ENCODE peak calls at places on chromosomes 11 and 22, in seven cellular contexts. F is T-cell; C is fibroblast of pulmonary artery; V is activated CD4-positive, alpha-beta T cell treated with anti-CD3 and anti-CD28 coated beads for 4 hours; K is caudate nucleus; W is sciatic nerve; I is DMS79. P is an unnamed sample.

GRCh38 chr22:49449811-49450386 is 377.8 kb downstream of the BRD1 start:
- DNase-seq in F (no peak), C (no peak), V (no peak), K (no peak), W (no peak), I (no peak), P (no peak)

GRCh38 chr11:105070221-105070789 is 25.2 kb upstream of the CARD16 start:
- DNase-seq in F (no peak), C (no peak), V (peak), K (no peak), W (no peak), I (no peak), P (no peak)

GRCh38 chr22:41288245-41288946 is 2.4 kb upstream of the RANGAP1 start:
- DNase-seq in F (no peak), C (peak), V (no peak), K (no peak), W (no peak), I (no peak), P (peak)

GRCh38 chr11:32431657-32432056 is 3.7 kb downstream of the WT1 start:
- DNase-seq in F (no peak), C (no peak), V (no peak), K (no peak), W (no peak), I (no peak), P (no peak)

GRCh38 chr22:19291218-19291579 is 320 bp downstream of the CLTCL1 start:
- DNase-seq in F (peak), C (peak), V (peak), K (no peak), W (peak), I (no peak), P (peak)

GRCh38 chr11:76209956-76210885 is 3.9 kb upstream of the WNT11 start:
- DNase-seq in F (no peak), C (peak), V (peak), K (no peak), W (peak), I (peak), P (peak)

GRCh38 chr22:44225812-44226211 is 45.1 kb downstream of the PARVG start:
- DNase-seq in F (no peak), C (no peak), V (no peak), K (no peak), W (no peak), I (no peak), P (no peak)

GRCh38 chr11:1916986-1917522 is 2.4 kb upstream of the TNNT3 start:
- DNase-seq in F (no peak), C (no peak), V (no peak), K (no peak), W (no peak), I (no peak), P (no peak)

GRCh38 chr11:64594159-64594939 is 3.3 kb downstream of the SLC22A12 start:
- DNase-seq in F (no peak), C (no peak), V (no peak), K (no peak), W (no peak), I (no peak), P (no peak)

GRCh38 chr11:2860636-2861035 is 24.9 kb downstream of the CDKN1C start:
- DNase-seq in F (no peak), C (peak), V (no peak), K (no peak), W (no peak), I (no peak), P (peak)

GRCh38 chr22:37421468-37421877 is 5.8 kb downstream of the ELFN2 start:
- DNase-seq in F (no peak), C (no peak), V (no peak), K (no peak), W (no peak), I (no peak), P (no peak)

GRCh38 chr22:21000215-21000986 is 1.5 kb downstream of the THAP7 start:
- DNase-seq in F (no peak), C (no peak), V (no peak), K (no peak), W (no peak), I (no peak), P (no peak)

GRCh38 chr11:95363710-95364109 is 132.7 kb upstream of the SESN3 start:
- DNase-seq in F (no peak), C (no peak), V (no peak), K (no peak), W (no peak), I (no peak), P (no peak)

GRCh38 chr22:37551981-37552380 is 8.3 kb upstream of the CDC42EP1 start:
- DNase-seq in F (no peak), C (no peak), V (no peak), K (no peak), W (no peak), I (no peak), P (no peak)

GRCh38 chr11:105230586-105230985 is 91.0 kb upstream of the CARD18 start:
- DNase-seq in F (no peak), C (no peak), V (no peak), K (no peak), W (no peak), I (no peak), P (no peak)

GRCh38 chr11:134226806-134227325 is 2.4 kb downstream of the VPS26B start:
- DNase-seq in F (no peak), C (no peak), V (no peak), K (no peak), W (no peak), I (no peak), P (peak)

GRCh38 chr11:84993386-84993785 is 633.8 kb downstream of the DLG2 start:
- DNase-seq in F (no peak), C (peak), V (no peak), K (no peak), W (no peak), I (no peak), P (peak)

GRCh38 chr11:88103337-88104206 is 71.7 kb downstream of the RAB38 start:
- DNase-seq in F (peak), C (peak), V (peak), K (no peak), W (no peak), I (no peak), P (peak)

GRCh38 chr11:35102267-35102666 is 36.7 kb upstream of the CD44 start:
- DNase-seq in F (no peak), C (no peak), V (no peak), K (no peak), W (no peak), I (no peak), P (no peak)

GRCh38 chr11:131734871-131735270 is 364.5 kb downstream of the NTM start:
- DNase-seq in F (no peak), C (peak), V (no peak), K (no peak), W (no peak), I (no peak), P (no peak)

GRCh38 chr11:94762995-94763394 is 5.2 kb upstream of the AMOTL1 start:
- DNase-seq in F (no peak), C (no peak), V (no peak), K (no peak), W (no peak), I (no peak), P (no peak)

GRCh38 chr11:42709216-42709615 is 602.6 kb upstream of the API5 start:
- DNase-seq in F (no peak), C (no peak), V (no peak), K (no peak), W (no peak), I (no peak), P (no peak)

GRCh38 chr11:12840871-12841516 is 166.8 kb downstream of the TEAD1 start:
- DNase-seq in F (no peak), C (no peak), V (no peak), K (no peak), W (no peak), I (no peak), P (peak)

GRCh38 chr22:17334983-17335382 is 34.3 kb upstream of the CECR2 start:
- DNase-seq in F (no peak), C (no peak), V (no peak), K (no peak), W (no peak), I (no peak), P (no peak)

GRCh38 chr11:776459-777287 is 614 bp downstream of the GATD1 start:
- DNase-seq in F (no peak), C (no peak), V (no peak), K (no peak), W (no peak), I (no peak), P (peak)

GRCh38 chr22:41290262-41291221 is 4.6 kb upstream of the RANGAP1 start:
- DNase-seq in F (no peak), C (peak), V (no peak), K (no peak), W (no peak), I (no peak), P (peak)

GRCh38 chr11:77374611-77375031 is 73.1 kb upstream of the GDPD4 start:
- DNase-seq in F (no peak), C (no peak), V (no peak), K (no peak), W (no peak), I (no peak), P (peak)

GRCh38 chr11:124987096-124987495 is 33.1 kb downstream of the CCDC15 start:
- DNase-seq in F (no peak), C (no peak), V (no peak), K (no peak), W (no peak), I (no peak), P (no peak)

GRCh38 chr11:125117429-125117828 is 6.0 kb upstream of the TMEM218 start:
- DNase-seq in F (no peak), C (no peak), V (no peak), K (no peak), W (no peak), I (no peak), P (no peak)

GRCh38 chr22:33461698-33462434 is 403.7 kb upstream of the SYN3 start:
- DNase-seq in F (no peak), C (no peak), V (no peak), K (no peak), W (no peak), I (no peak), P (no peak)

GRCh38 chr22:39282642-39283311 is 36.6 kb downstream of the RPL3 start:
- DNase-seq in F (no peak), C (peak), V (no peak), K (no peak), W (no peak), I (no peak), P (peak)

GRCh38 chr22:46576556-46577351 is 39.3 kb upstream of the CELSR1 start:
- DNase-seq in F (peak), C (peak), V (peak), K (no peak), W (peak), I (no peak), P (peak)

GRCh38 chr11:8683115-8683807 is 669 bp downstream of the RPL27A start:
- DNase-seq in F (no peak), C (no peak), V (no peak), K (no peak), W (no peak), I (no peak), P (no peak)

P was measured in ELR.